ENCODE peak calls at places on chromosomes 2 and 18, in four cellular contexts. One of them, this sample, is unnamed.

GRCh38 chr2:168466190-168466737 is 10.2 kb downstream of the CERS6 start:
- DNase-seq in dorsolateral prefrontal cortex: no peak
- DNase-seq in HepG2: no peak
- DNase-seq in psoas muscle: no peak
- DNase-seq in this sample: no peak

GRCh38 chr2:182941121-182941713 is 74.8 kb upstream of the FRZB start:
- DNase-seq in psoas muscle: no peak
- DNase-seq in dorsolateral prefrontal cortex: no peak
- DNase-seq in HepG2: no peak
- DNase-seq in this sample: no peak

GRCh38 chr18:24138281-24138883 is 480 bp upstream of the CABYR start:
- DNase-seq in HepG2: no peak
- DNase-seq in psoas muscle: no peak
- DNase-seq in dorsolateral prefrontal cortex: no peak
- DNase-seq in this sample: no peak

GRCh38 chr2:177275041-177275440 is 10.5 kb upstream of the NFE2L2 start:
- DNase-seq in dorsolateral prefrontal cortex: no peak
- DNase-seq in psoas muscle: no peak
- DNase-seq in HepG2: no peak
- DNase-seq in this sample: no peak

GRCh38 chr18:31943895-31944816 is 1.2 kb upstream of the TRAPPC8 start:
- DNase-seq in dorsolateral prefrontal cortex: no peak
- DNase-seq in HepG2: no peak
- DNase-seq in psoas muscle: no peak
- DNase-seq in this sample: no peak

GRCh38 chr2:69709290-69709689 is 32.6 kb upstream of the ANXA4 start:
- DNase-seq in HepG2: no peak
- DNase-seq in dorsolateral prefrontal cortex: no peak
- DNase-seq in psoas muscle: no peak
- DNase-seq in this sample: no peak

GRCh38 chr18:25921677-25922421 is 168.6 kb downstream of the SS18 start:
- DNase-seq in HepG2: peak
- DNase-seq in dorsolateral prefrontal cortex: no peak
- DNase-seq in psoas muscle: no peak
- DNase-seq in this sample: no peak

GRCh38 chr2:235658371-235659174 is 164.7 kb downstream of the AGAP1 start:
- DNase-seq in psoas muscle: no peak
- DNase-seq in HepG2: no peak
- DNase-seq in dorsolateral prefrontal cortex: no peak
- DNase-seq in this sample: no peak

GRCh38 chr2:112784199-112785189 is at the start of gene IL1A:
- DNase-seq in dorsolateral prefrontal cortex: no peak
- DNase-seq in HepG2: no peak
- DNase-seq in psoas muscle: no peak
- DNase-seq in this sample: no peak

GRCh38 chr18:25832008-25832604 is 258.3 kb downstream of the SS18 start:
- DNase-seq in dorsolateral prefrontal cortex: peak
- DNase-seq in psoas muscle: peak
- DNase-seq in HepG2: peak
- DNase-seq in this sample: no peak

GRCh38 chr18:11506871-11507270 is 102.5 kb upstream of the SLC35G4 start:
- DNase-seq in HepG2: no peak
- DNase-seq in psoas muscle: no peak
- DNase-seq in dorsolateral prefrontal cortex: no peak
- DNase-seq in this sample: no peak

GRCh38 chr2:209771474-209772292 is at the start of gene UNC80:
- DNase-seq in HepG2: peak
- DNase-seq in psoas muscle: peak
- DNase-seq in dorsolateral prefrontal cortex: peak
- DNase-seq in this sample: peak

GRCh38 chr2:159606287-159606686 is 10.1 kb downstream of the BAZ2B start:
- DNase-seq in psoas muscle: no peak
- DNase-seq in dorsolateral prefrontal cortex: no peak
- DNase-seq in HepG2: peak
- DNase-seq in this sample: no peak

GRCh38 chr2:65129613-65130439 is at the start of gene RAB1A:
- DNase-seq in dorsolateral prefrontal cortex: peak
- DNase-seq in HepG2: peak
- DNase-seq in psoas muscle: peak
- DNase-seq in this sample: peak
- TF ChIP-seq CTCF in dorsolateral prefrontal cortex: peak
- TF ChIP-seq CTCF in HepG2: peak
- TF ChIP-seq CTCF in psoas muscle: peak
- TF ChIP-seq CTCF in this sample: peak

GRCh38 chr2:115414461-115414860 is 972.0 kb downstream of the DPP10 start:
- DNase-seq in HepG2: no peak
- DNase-seq in psoas muscle: no peak
- DNase-seq in dorsolateral prefrontal cortex: no peak
- DNase-seq in this sample: no peak
- H3K27ac ChIP-seq in HepG2: no peak
- H3K27ac ChIP-seq in psoas muscle: no peak
- H3K27ac ChIP-seq in dorsolateral prefrontal cortex: no peak
- H3K27ac ChIP-seq in this sample: no peak

GRCh38 chr18:72833471-72833870 is 34.3 kb downstream of the NETO1 start:
- DNase-seq in dorsolateral prefrontal cortex: no peak
- DNase-seq in psoas muscle: no peak
- DNase-seq in HepG2: no peak
- DNase-seq in this sample: no peak

GRCh38 chr18:72828601-72829000 is 39.2 kb downstream of the NETO1 start:
- DNase-seq in HepG2: no peak
- DNase-seq in dorsolateral prefrontal cortex: no peak
- DNase-seq in psoas muscle: no peak
- DNase-seq in this sample: no peak

GRCh38 chr18:72834731-72835130 is 33.1 kb downstream of the NETO1 start:
- DNase-seq in dorsolateral prefrontal cortex: no peak
- DNase-seq in HepG2: no peak
- DNase-seq in psoas muscle: no peak
- DNase-seq in this sample: no peak

GRCh38 chr18:72826736-72827135 is 41.1 kb downstream of the NETO1 start:
- DNase-seq in psoas muscle: no peak
- DNase-seq in dorsolateral prefrontal cortex: no peak
- DNase-seq in HepG2: no peak
- DNase-seq in this sample: no peak

GRCh38 chr18:72830109-72830508 is 37.7 kb downstream of the NETO1 start:
- DNase-seq in psoas muscle: no peak
- DNase-seq in dorsolateral prefrontal cortex: peak
- DNase-seq in HepG2: no peak
- DNase-seq in this sample: no peak
- TF ChIP-seq CTCF in psoas muscle: no peak
- TF ChIP-seq CTCF in dorsolateral prefrontal cortex: no peak
- TF ChIP-seq CTCF in HepG2: no peak
- TF ChIP-seq CTCF in this sample: no peak

GRCh38 chr18:58319719-58320118 is 275.7 kb downstream of the NEDD4L start:
- DNase-seq in dorsolateral prefrontal cortex: no peak
- DNase-seq in psoas muscle: no peak
- DNase-seq in HepG2: no peak
- DNase-seq in this sample: no peak
- H3K27ac ChIP-seq in dorsolateral prefrontal cortex: no peak
- H3K27ac ChIP-seq in psoas muscle: no peak
- H3K27ac ChIP-seq in HepG2: no peak
- H3K27ac ChIP-seq in this sample: no peak

GRCh38 chr18:12686100-12686499 is 16.4 kb downstream of the CEP76 start:
- DNase-seq in dorsolateral prefrontal cortex: no peak
- DNase-seq in HepG2: peak
- DNase-seq in psoas muscle: no peak
- DNase-seq in this sample: no peak
- TF ChIP-seq CTCF in dorsolateral prefrontal cortex: no peak
- TF ChIP-seq CTCF in HepG2: peak
- TF ChIP-seq CTCF in psoas muscle: no peak
- TF ChIP-seq CTCF in this sample: no peak

DNA sequence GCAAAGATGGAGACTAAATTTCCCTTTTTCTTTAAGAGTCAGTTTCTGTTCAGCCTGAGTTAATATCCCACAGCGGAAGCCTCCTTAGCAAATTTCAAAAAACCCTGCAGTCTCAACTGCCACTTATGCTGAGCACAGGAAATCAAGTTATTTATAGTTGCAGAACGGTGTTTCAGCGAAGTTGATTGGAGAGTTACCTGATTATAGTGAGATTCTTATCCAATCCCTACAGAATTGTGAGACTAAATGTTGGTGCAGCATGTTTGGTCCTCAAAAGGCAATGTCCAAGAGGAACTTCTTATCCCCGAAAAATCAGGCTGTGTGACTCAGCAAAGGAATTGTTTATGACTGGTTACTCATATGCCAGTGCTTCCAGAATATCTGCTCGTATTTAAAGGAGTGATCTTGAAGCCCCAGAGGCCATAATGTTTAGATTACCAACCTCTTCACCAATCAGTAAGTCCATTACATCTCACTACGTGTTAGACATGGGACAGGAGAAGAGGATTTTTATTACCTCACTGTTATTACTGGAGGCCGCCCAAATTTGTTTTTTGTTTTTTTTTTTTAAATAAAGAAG is 67.9 kb downstream of the LRRFIP1 start:
- DNase-seq in psoas muscle: no peak
- DNase-seq in HepG2: no peak
- DNase-seq in dorsolateral prefrontal cortex: no peak
- DNase-seq in this sample: no peak
- H3K27ac ChIP-seq in psoas muscle: peak
- H3K27ac ChIP-seq in HepG2: no peak
- H3K27ac ChIP-seq in dorsolateral prefrontal cortex: no peak
- H3K27ac ChIP-seq in this sample: peak

DNA sequence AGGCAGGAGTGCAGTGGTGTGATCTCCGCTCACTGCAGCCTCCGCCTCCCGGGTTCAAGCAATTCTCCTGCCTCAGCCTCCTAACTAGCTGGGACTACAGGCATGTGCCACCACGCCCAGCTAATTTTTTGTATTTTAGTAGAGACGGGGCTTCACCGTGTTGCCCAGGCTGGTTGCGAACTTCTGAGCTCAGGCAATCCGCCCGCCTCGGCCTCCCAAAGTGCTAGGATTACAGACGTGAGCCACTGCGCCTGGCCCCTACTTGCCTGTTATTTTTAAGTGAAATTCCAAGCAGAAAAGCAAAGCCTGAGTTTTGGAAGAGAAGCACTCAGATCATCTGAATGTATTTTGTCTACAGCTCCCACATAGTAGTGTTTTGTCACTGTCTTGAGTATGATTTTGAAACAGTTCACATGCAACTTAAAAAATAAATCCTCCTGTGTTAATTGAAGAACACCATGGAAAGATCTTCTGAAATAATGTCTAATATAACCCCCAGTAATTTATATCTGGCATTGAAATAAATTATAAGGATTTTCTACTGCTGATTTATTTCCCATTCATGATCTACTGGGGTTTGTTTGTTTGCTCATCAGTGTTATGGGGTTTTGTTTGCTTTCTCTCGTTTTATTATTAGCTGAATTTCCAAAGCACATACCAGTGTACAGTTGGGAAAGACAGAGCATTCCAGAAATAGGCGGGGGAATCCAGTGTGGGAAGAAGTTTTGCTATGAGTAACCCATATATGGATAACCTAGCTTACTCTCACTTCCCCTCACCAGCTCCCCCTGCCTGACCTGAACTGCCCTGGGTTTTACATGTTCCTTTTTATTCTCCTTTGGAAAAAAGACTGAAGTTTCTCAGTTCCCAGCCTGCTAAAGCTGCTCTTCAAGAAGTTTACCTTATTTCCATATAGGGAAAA is 80.1 kb upstream of the MAP3K20 start:
- DNase-seq in psoas muscle: no peak
- DNase-seq in dorsolateral prefrontal cortex: no peak
- DNase-seq in HepG2: peak
- DNase-seq in this sample: peak
- TF ChIP-seq CTCF in psoas muscle: no peak
- TF ChIP-seq CTCF in dorsolateral prefrontal cortex: no peak
- TF ChIP-seq CTCF in HepG2: peak
- TF ChIP-seq CTCF in this sample: no peak

GRCh38 chr2:53859354-53860159 is at the start of gene GPR75:
- DNase-seq in dorsolateral prefrontal cortex: peak
- DNase-seq in psoas muscle: peak
- DNase-seq in HepG2: no peak
- DNase-seq in this sample: peak
- H3K27ac ChIP-seq in dorsolateral prefrontal cortex: peak
- H3K27ac ChIP-seq in psoas muscle: no peak
- H3K27ac ChIP-seq in HepG2: no peak
- H3K27ac ChIP-seq in this sample: no peak

DNA sequence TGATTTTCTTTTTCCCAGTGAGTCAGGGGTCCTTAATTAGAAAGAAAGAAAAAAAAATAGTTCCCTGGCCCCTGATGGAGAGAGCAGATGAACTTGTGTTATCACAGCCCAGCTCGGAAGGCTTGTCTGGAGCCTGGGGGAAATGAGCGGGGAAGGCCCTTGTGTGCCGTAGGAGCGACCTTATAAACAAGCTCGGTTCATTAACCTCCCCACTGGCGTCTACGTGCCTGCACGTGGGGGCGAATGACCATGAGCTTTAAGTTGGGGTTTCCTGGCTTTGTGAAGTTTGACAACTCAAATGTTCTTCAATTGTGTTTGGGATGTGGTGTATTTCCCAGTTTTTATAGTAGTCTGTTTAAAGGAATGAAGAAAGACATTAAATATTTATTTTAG is 69.5 kb downstream of the EPAS1 start:
- DNase-seq in HepG2: no peak
- DNase-seq in dorsolateral prefrontal cortex: no peak
- DNase-seq in psoas muscle: no peak
- DNase-seq in this sample: no peak
- TF ChIP-seq CTCF in HepG2: no peak
- TF ChIP-seq CTCF in dorsolateral prefrontal cortex: peak
- TF ChIP-seq CTCF in psoas muscle: no peak
- TF ChIP-seq CTCF in this sample: no peak

GRCh38 chr2:157443795-157444642 is at the start of gene CYTIP:
- DNase-seq in HepG2: no peak
- DNase-seq in psoas muscle: no peak
- DNase-seq in dorsolateral prefrontal cortex: no peak
- DNase-seq in this sample: no peak
- H3K27ac ChIP-seq in HepG2: no peak
- H3K27ac ChIP-seq in psoas muscle: peak
- H3K27ac ChIP-seq in dorsolateral prefrontal cortex: no peak
- H3K27ac ChIP-seq in this sample: no peak

This sample was measured in kidney.